ENCODE peak calls at places on chromosomes 4 and X, in six cellular contexts. Z is H9, A is mucosa of descending colon, D is fibroblast of lung, P is OCI-LY7, B is tibial nerve. T is an unnamed sample. For H3K9me3 and H3K4me1, the result is how much of the 10 kb centered on the place peaks cover.

GRCh38 chr4:67714955-67715354 is 14.0 kb upstream of the UBA6 start:
- DNase-seq in D (no peak), A (no peak), B (no peak), Z (no peak), P (no peak), T (no peak)

GRCh38 chr4:48623182-48623780 is 133.2 kb downstream of the ZAR1 start:
- DNase-seq in A (no peak), D (no peak), B (no peak), Z (no peak), P (no peak), T (no peak)

GRCh38 chrX:118347131-118347530 is 1.2 kb downstream of the WDR44 start:
- DNase-seq in A (no peak), P (no peak), B (no peak), Z (no peak), D (peak), T (no peak)

GRCh38 chrX:134692233-134692632 is 34.0 kb upstream of the PLAC1 start:
- DNase-seq in Z (no peak), P (no peak), B (no peak), D (no peak), A (no peak), T (no peak)

GRCh38 chrX:119647552-119648420 is 41.6 kb upstream of the NKRF start:
- DNase-seq in D (no peak), Z (no peak), P (no peak), B (no peak), A (no peak), T (no peak)

GRCh38 chrX:12065251-12065650 is 73.0 kb upstream of the FRMPD4 start:
- DNase-seq in D (peak), B (no peak), A (no peak), Z (peak), P (no peak), T (no peak)

GRCh38 chrX:105664243-105664642 is 158.1 kb upstream of the NRK start:
- DNase-seq in D (no peak), Z (no peak), P (no peak), A (no peak), B (no peak), T (no peak)

GRCh38 chrX:110317079-110317819 is 636 bp downstream of the AMMECR1 start:
- DNase-seq in Z (no peak), D (no peak), P (peak), A (peak), B (peak), T (peak)

GRCh38 chr4:80798082-80798481 is 232.4 kb upstream of the BMP3 start:
- DNase-seq in D (no peak), Z (no peak), A (no peak), B (no peak), P (no peak), T (no peak)

GRCh38 chr4:25795566-25796454 is 67.0 kb downstream of the SEL1L3 start:
- DNase-seq in Z (peak), A (no peak), B (no peak), P (no peak), D (peak), T (no peak)

GRCh38 chrX:3711331-3711917 is 2.0 kb downstream of the PRKX start:
- DNase-seq in P (peak), D (no peak), Z (no peak), A (peak), B (no peak), T (no peak)

GRCh38 chr4:152950402-152951274 is 14.5 kb downstream of the FHDC1 start:
- DNase-seq in A (no peak), Z (no peak), D (no peak), B (no peak), P (no peak), T (no peak)

GRCh38 chrX:71870337-71871098 is 40.1 kb upstream of the NHSL2 start:
- DNase-seq in Z (peak), P (peak), D (no peak), B (no peak), A (no peak), T (no peak)

GRCh38 chr4:163697121-163697520 is 202.6 kb downstream of the TMA16 start:
- DNase-seq in D (no peak), P (no peak), B (no peak), A (no peak), Z (no peak), T (no peak)

GRCh38 chr4:53645108-53645507 is 53.8 kb upstream of the LNX1 start:
- DNase-seq in P (no peak), Z (no peak), B (no peak), D (no peak), A (peak), T (no peak)

GRCh38 chr4:10182446-10183424 is 66.1 kb upstream of the WDR1 start:
- DNase-seq in D (no peak), A (no peak), B (no peak), Z (no peak), P (no peak), T (no peak)

GRCh38 chr4:40562208-40562607 is 67.5 kb downstream of the RBM47 start:
- DNase-seq in B (no peak), P (peak), D (no peak), Z (no peak), A (no peak), T (no peak)

GRCh38 chr4:115323106-115323684 is 209.8 kb upstream of the NDST4 start:
- DNase-seq in P (no peak), D (peak), B (no peak), A (no peak), Z (no peak), T (no peak)

GRCh38 chr4:168498259-168498658 is 1.4 kb downstream of the PALLD start:
- DNase-seq in Z (no peak), P (no peak), A (no peak), D (no peak), B (no peak), T (no peak)

GRCh38 chr4:87492617-87493016 is 36.6 kb downstream of the SPARCL1 start:
- DNase-seq in A (no peak), P (no peak), B (no peak), Z (no peak), D (peak), T (no peak)

GRCh38 chr4:61296115-61296514 is 96.0 kb downstream of the ADGRL3 start:
- DNase-seq in A (no peak), Z (no peak), D (no peak), B (no peak), P (no peak), T (no peak)

GRCh38 chr4:3834921-3835521 is 68.8 kb downstream of the ADRA2C start:
- DNase-seq in Z (no peak), B (no peak), P (peak), D (no peak), A (no peak), T (peak)

GRCh38 chrX:135484636-135485289 is 35.7 kb upstream of the INTS6L start:
- DNase-seq in D (peak), P (peak), B (peak), Z (no peak), A (peak), T (no peak)

GRCh38 chrX:129760981-129761380 is 18.8 kb upstream of the SASH3 start:
- DNase-seq in A (no peak), B (no peak), P (no peak), Z (no peak), D (no peak), T (no peak)

GRCh38 chrX:3728454-3728853 is 15.0 kb upstream of the PRKX start:
- DNase-seq in D (peak), P (no peak), B (no peak), Z (no peak), A (no peak), T (no peak)

GRCh38 chrX:3346436-3347329 is at the start of gene MXRA5:
- DNase-seq in B (no peak), A (no peak), D (peak), P (no peak), Z (peak), T (no peak)

GRCh38 chr4:122577808-122578781 is 42.8 kb downstream of the IL21 start:
- DNase-seq in P (peak), D (peak), B (peak), Z (no peak), A (peak), T (no peak)

GRCh38 chr4:8090312-8090711 is 68.3 kb downstream of the ABLIM2 start:
- DNase-seq in D (no peak), P (no peak), A (peak), B (no peak), Z (no peak), T (no peak)

GRCh38 chr4:187993827-187994226 is 1.7 kb upstream of the ZFP42 start:
- DNase-seq in A (no peak), P (no peak), B (no peak), D (peak), Z (peak), T (no peak)

GRCh38 chr4:33302298-33302697 is 2582.1 kb downstream of the PCDH7 start:
- DNase-seq in P (no peak), B (no peak), A (no peak), D (peak), Z (no peak), T (no peak)

GRCh38 chr4:48121180-48121579 is 12.9 kb downstream of the TXK start:
- DNase-seq in Z (no peak), P (no peak), A (no peak), D (no peak), B (no peak), T (no peak)

GRCh38 chrX:11886745-11887144 is 128.7 kb downstream of the MSL3 start:
- DNase-seq in D (no peak), Z (no peak), A (no peak), B (no peak), P (no peak), T (no peak)

GRCh38 chrX:23668335-23668734 is 1.0 kb downstream of the PRDX4 start:
- DNase-seq in B (no peak), A (no peak), P (no peak), Z (no peak), D (peak), T (no peak)

DNA sequence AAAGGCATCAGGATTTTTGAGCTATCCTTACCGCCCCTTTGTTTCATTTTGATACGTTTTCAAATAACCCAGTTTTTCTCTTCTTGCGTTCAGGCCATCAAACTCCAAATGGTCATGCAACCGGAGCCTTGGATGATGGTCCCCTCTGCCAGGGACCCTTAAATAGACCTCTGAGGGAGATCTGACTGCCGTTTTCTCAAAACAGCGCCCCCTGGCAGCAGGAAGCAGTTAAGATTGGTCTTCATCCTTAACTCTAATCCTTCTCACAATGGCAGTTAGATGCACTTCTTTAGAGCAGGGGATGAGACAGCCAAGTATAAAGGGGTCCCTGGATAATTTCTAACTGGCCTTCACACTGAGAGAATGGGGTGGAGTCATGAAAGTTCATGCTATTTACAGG is 525.0 kb upstream of the SPANXN1 start:
- DNase-seq in A (no peak), P (no peak), Z (peak), D (no peak), B (no peak), T (no peak)
- H3K9me3 ChIP-seq in A (under half), P (under half), Z (under half), D (under half), B (under half), T (under half)

DNA sequence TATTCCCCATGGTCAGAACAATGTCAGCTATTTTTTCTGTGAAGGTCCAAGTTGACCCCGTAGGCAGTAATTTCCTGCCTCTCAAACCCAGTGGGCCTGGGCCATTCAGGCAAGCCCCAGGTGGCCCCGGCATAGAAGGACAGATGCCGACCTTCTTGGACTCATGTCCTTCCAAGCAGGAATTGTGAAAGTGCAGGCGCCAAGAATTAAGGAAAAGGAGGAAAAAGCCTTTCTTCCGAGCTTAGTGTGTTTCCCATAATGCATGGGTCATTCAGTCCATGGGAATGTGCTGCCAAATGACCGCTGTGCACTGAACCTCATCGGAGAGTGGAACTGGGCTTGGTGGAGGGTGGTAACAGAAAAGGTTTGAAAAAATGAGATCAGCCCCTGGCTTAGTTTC is 196.5 kb upstream of the HS3ST1 start:
- DNase-seq in A (no peak), D (no peak), P (no peak), B (no peak), Z (no peak), T (no peak)
- H3K4me1 ChIP-seq in A (under half), D (under half), P (under half), B (under half), Z (under half), T (under half)

GRCh38 chr4:132284910-132285426 is 864.1 kb upstream of the PCDH10 start:
- DNase-seq in D (no peak), Z (no peak), P (peak), A (no peak), B (no peak), T (no peak)
- H3K9me3 ChIP-seq in D (under half), Z (under half), P (under half), A (under half), B (under half), T (under half)

DNA sequence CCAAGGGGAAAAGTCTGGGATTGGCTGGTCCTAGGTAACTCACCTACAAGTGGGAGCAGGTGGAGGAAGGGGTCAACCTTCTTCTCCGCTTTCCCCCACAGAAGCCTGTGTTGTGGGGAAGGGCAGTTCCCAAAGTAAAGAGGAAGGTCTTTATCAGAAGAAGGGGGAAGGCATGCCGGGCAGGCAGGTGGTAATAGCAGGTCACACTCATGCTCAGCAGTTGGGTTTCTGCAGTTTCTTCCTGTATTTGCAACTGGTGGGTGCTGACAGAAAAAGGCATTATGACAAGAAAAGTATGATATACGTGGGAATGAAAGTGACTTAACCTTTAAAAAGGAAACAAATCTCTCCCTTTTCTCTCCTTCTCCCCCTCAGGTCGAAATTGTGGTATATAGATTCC is 3.6 kb downstream of the MTMR1 start:
- DNase-seq in B (no peak), Z (no peak), P (peak), A (no peak), D (no peak), T (no peak)
- H3K4me1 ChIP-seq in B (under half), Z (under half), P (half or more), A (under half), D (under half), T (under half)

DNA sequence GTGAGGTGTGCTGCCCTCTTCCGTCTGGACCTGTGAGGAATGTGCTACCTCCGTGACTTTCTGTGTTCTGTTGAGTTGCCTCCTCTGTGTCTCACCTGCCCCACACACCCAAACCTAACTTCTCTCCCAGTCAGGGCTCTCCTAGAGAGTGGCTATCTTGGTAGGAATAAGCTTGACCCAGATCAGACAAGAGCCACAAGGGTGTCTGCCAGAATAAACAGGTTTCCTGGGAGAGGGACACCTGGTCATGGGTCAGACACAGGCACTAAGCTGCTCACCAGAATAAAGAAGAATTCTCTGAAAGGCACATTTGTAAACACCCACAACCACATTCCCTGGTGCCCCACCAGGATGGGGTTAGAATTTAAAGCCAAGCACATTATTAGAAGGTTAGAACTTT is 11.1 kb downstream of the ZNF182 start:
- DNase-seq in P (no peak), Z (no peak), B (no peak), A (no peak), D (no peak), T (no peak)
- H3K9me3 ChIP-seq in P (under half), Z (under half), B (under half), A (under half), D (under half), T (under half)

GRCh38 chrX:45762699-45763647 is 562.3 kb upstream of the DIPK2B start:
- DNase-seq in P (no peak), B (no peak), Z (no peak), A (no peak), D (no peak), T (no peak)
- H3K4me1 ChIP-seq in P (under half), B (under half), Z (under half), A (under half), D (under half), T (under half)

GRCh38 chr4:92253550-92253949 is 50.2 kb upstream of the GRID2 start:
- DNase-seq in B (no peak), Z (peak), P (no peak), D (no peak), A (no peak), T (no peak)
- H3K9me3 ChIP-seq in B (under half), Z (half or more), P (under half), D (under half), A (under half), T (under half)

DNA sequence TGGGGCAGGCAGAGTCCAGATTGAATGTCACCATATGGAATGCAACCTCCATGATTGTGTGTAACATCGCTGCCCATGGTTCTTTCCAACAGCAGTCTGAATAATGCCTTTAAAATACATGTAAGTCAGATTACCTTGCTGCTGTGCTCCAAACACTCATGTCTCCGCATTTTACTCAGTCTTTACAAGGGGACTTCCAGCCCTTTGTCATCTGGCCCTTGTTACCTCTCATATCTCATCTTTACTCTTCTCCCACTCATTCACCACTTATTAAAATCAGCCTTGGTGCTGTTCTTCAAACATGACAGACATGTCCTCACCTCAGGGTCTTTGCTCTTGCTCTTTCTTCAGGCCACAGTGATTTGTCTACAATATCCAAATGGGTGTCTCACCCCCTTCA is 200.4 kb upstream of the GYPA start:
- DNase-seq in B (no peak), A (no peak), P (no peak), D (no peak), Z (no peak), T (no peak)
- H3K4me1 ChIP-seq in B (under half), A (under half), P (under half), D (under half), Z (under half), T (under half)

GRCh38 chr4:678765-679481 is 4.6 kb downstream of the MYL5 start:
- DNase-seq in P (no peak), D (no peak), Z (no peak), B (no peak), A (no peak), T (no peak)
- H3K9me3 ChIP-seq in P (under half), D (under half), Z (under half), B (under half), A (under half), T (under half)

T was measured in right lobe of liver.